ENCODE peak calls at places on chromosomes 12 and 14, in six cellular contexts. R is HT1080; W is AG04450; U is AG09309; D is activated naive CD8-positive, alpha-beta T cell treated with anti-CD3 and anti-CD28 coated beads, Interleukin-2, amount 50 U/mL, for 24 hours; V is PC-3. B is an unnamed sample.

GRCh38 chr12:103915306-103915705 is 14.9 kb upstream of the HSP90B1 start:
- DNase-seq in R (peak; percentile 55), W (peak; percentile 44), U (no peak), D (no peak), V (no peak), B (no peak)

GRCh38 chr12:65277994-65278575 is 398 bp upstream of the MSRB3 start:
- DNase-seq in R (no peak), W (no peak), U (no peak), D (no peak), V (no peak), B (no peak)

GRCh38 chr12:27012982-27013255 is 1.3 kb downstream of the TM7SF3 start:
- DNase-seq in R (no peak), W (no peak), U (no peak), D (no peak), V (no peak), B (no peak)

GRCh38 chr14:59321184-59321952 is 132.9 kb downstream of the DAAM1 start:
- DNase-seq in R (peak; percentile 77), W (no peak), U (peak; percentile 70), D (no peak), V (peak; percentile 99), B (no peak)

GRCh38 chr12:115810166-115810565 is 467.3 kb downstream of the MED13L start:
- DNase-seq in R (no peak), W (no peak), U (no peak), D (no peak), V (no peak), B (no peak)

GRCh38 chr12:131428086-131428685 is 282.7 kb upstream of the SFSWAP start:
- DNase-seq in R (no peak), W (no peak), U (no peak), D (no peak), V (no peak), B (no peak)

GRCh38 chr14:50321009-50321660 is 9.0 kb downstream of the DMAC2L start:
- DNase-seq in R (peak; percentile 96), W (peak; percentile 86), U (peak; percentile 81), D (peak; percentile 55), V (peak; percentile 97), B (peak; percentile 67)

GRCh38 chr12:113127791-113128199 is 7.8 kb downstream of the RASAL1 start:
- DNase-seq in R (no peak), W (no peak), U (no peak), D (no peak), V (no peak), B (no peak)

GRCh38 chr12:91965781-91966180 is 179.9 kb downstream of the BTG1 start:
- DNase-seq in R (no peak), W (no peak), U (no peak), D (no peak), V (no peak), B (no peak)

GRCh38 chr14:95520346-95520745 is 3.9 kb upstream of the SYNE3 start:
- DNase-seq in R (no peak), W (no peak), U (no peak), D (no peak), V (no peak), B (no peak)

GRCh38 chr12:120658286-120659150 is 18.1 kb downstream of the CABP1 start:
- DNase-seq in R (no peak), W (no peak), U (no peak), D (no peak), V (no peak), B (no peak)

GRCh38 chr12:116164263-116164817 is 113.2 kb downstream of the MED13L start:
- DNase-seq in R (no peak), W (no peak), U (no peak), D (no peak), V (no peak), B (peak; percentile 40)

GRCh38 chr12:57896437-57897201 is 44.7 kb upstream of the ATP23 start:
- DNase-seq in R (peak; percentile 38), W (peak; percentile 37), U (no peak), D (peak; percentile 27), V (no peak), B (no peak)

B was measured in K562.